ENCODE peak calls at places on chromosomes 12 and 14, in eight cellular contexts. J is Peyer's patch, X is IMR-90, N is progenitor cell of endocrine pancreas, W is GM12878, K is stomach, Y is omental fat pad, I is HFFc6. V is an unnamed sample.
A peak's percentile ranks its signal among the peaks of the same experiment; 100 is the strongest.

GRCh38 chr14:39603942-39604341 is 171.7 kb upstream of the FBXO33 start:
- DNase-seq in J (no peak), X (no peak), N (no peak), W (no peak), K (no peak), Y (no peak), I (no peak), V (no peak)

GRCh38 chr14:57982161-57982560 is 116.3 kb upstream of the SLC35F4 start:
- DNase-seq in J (no peak), X (no peak), N (no peak), W (no peak), K (no peak), Y (no peak), I (no peak), V (no peak)

GRCh38 chr14:63046339-63047268 is 1.3 kb upstream of the KCNH5 start:
- DNase-seq in J (no peak), X (no peak), N (no peak), W (no peak), K (no peak), Y (no peak), I (no peak), V (no peak)

GRCh38 chr12:5745251-5745888 is 199.7 kb downstream of the ANO2 start:
- DNase-seq in J (peak; percentile 25), X (peak; percentile 58), N (peak; percentile 86), W (no peak), K (peak; percentile 71), Y (peak; percentile 37), I (peak; percentile 45), V (no peak)

GRCh38 chr14:46279776-46280175 is 371.8 kb downstream of the RPL10L start:
- DNase-seq in J (no peak), X (no peak), N (no peak), W (no peak), K (no peak), Y (no peak), I (no peak), V (no peak)

GRCh38 chr12:14883663-14884062 is 2.0 kb downstream of the MGP start:
- DNase-seq in J (no peak), X (no peak), N (no peak), W (no peak), K (no peak), Y (no peak), I (no peak), V (no peak)

GRCh38 chr14:102579696-102580551 is 12.5 kb upstream of the RCOR1 start:
- DNase-seq in J (no peak), X (peak; percentile 76), N (no peak), W (no peak), K (no peak), Y (no peak), I (peak; percentile 86), V (no peak)

GRCh38 chr12:112270673-112271072 is 111.6 kb downstream of the HECTD4 start:
- DNase-seq in J (no peak), X (no peak), N (no peak), W (no peak), K (no peak), Y (no peak), I (no peak), V (no peak)

GRCh38 chr12:49330631-49331359 is 6.2 kb downstream of the C1QL4 start:
- DNase-seq in J (no peak), X (no peak), N (no peak), W (no peak), K (peak; percentile 20), Y (no peak), I (no peak), V (no peak)

GRCh38 chr12:122837306-122838265 is 2.3 kb downstream of the HIP1R start:
- DNase-seq in J (no peak), X (no peak), N (no peak), W (no peak), K (peak; percentile 76), Y (no peak), I (no peak), V (no peak)

GRCh38 chr12:15987696-15988095 is 76.6 kb downstream of the DERA start:
- DNase-seq in J (no peak), X (no peak), N (no peak), W (no peak), K (peak; percentile 64), Y (no peak), I (no peak), V (no peak)

GRCh38 chr14:57182760-57183503 is 85.8 kb downstream of the EXOC5 start:
- DNase-seq in J (no peak), X (peak; percentile 2), N (no peak), W (no peak), K (no peak), Y (no peak), I (peak; percentile 2), V (no peak)

GRCh38 chr14:83975435-83976222 is 1554.3 kb upstream of the FLRT2 start:
- DNase-seq in J (no peak), X (peak; percentile 67), N (no peak), W (no peak), K (no peak), Y (no peak), I (no peak), V (no peak)

DNA sequence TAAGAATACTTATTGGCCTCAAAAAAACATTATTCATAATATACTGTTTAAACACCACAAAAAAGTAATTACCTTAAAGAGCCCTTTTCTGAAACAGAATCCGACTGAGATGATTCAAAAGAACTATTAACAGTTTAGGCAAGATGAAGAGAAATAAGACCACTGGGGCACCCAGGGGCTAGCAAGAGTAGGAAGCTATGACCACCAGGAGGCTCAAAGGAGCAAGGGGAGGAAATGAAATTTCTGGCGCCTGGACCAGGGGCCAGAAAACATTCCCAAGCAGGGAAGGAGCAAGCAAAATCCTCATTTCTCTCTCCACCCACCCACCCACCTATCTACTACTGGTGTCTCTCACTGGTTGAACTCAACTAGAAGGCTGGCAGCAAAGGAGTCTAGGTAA is 6.3 kb upstream of the DCAF4 start:
- DNase-seq in J (no peak), X (no peak), N (no peak), W (no peak), K (no peak), Y (no peak), I (no peak), V (no peak)
- TF ChIP-seq CTCF in J (no peak), X (peak; percentile 11), N (no peak), W (no peak), K (no peak), Y (no peak), I (peak; percentile 36), V (no peak)

GRCh38 chr14:105282098-105282725 is 18.6 kb downstream of the BRF1 start:
- DNase-seq in J (no peak), X (no peak), N (no peak), W (no peak), K (peak; percentile 42), Y (no peak), I (no peak), V (no peak)

GRCh38 chr14:105280525-105280924 is 20.3 kb downstream of the BRF1 start:
- DNase-seq in J (no peak), X (no peak), N (no peak), W (no peak), K (no peak), Y (no peak), I (no peak), V (no peak)

GRCh38 chr14:105279642-105280361 is 21.0 kb downstream of the BRF1 start:
- DNase-seq in J (no peak), X (no peak), N (no peak), W (no peak), K (no peak), Y (no peak), I (no peak), V (no peak)

GRCh38 chr14:105283028-105283427 is 17.8 kb downstream of the BRF1 start:
- DNase-seq in J (no peak), X (no peak), N (no peak), W (no peak), K (no peak), Y (no peak), I (no peak), V (no peak)

DNA sequence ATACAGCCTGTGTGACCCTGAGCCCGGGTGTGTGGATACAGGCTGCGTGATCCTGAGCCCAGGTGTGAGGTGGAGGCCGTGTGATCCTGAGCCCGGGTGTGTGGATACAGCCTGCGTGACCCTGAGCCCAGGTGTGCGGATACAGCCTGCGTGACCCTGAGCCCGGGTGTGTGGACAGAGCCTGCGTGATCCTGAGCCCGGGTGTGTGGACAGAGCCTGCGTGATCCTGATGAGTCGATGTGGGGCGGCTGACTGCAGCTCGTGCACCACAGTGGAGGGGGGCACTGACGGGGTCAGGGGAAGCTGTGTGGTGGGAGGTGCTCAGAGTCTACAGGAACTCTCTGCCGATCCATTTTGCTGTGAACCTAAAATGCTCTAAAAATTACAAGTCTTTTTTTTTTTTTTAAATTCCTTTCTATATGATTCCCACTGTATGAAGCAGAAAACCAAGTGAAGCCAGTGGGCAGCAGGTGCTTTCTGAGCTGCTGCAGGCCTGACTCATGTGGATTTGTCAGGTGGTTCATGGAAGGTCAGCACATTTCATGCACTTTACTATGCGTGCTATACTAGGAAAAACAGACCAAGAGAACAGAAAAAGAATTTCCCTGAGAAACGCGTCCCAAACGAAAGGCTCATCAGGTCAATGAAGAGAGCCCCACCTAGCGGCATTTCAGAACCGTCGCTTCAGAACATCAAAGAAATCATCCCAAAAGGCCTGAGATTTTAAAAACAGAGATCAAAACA is 19.3 kb downstream of the BRF1 start:
- DNase-seq in J (no peak), X (peak; percentile 83), N (no peak), W (no peak), K (no peak), Y (no peak), I (peak; percentile 50), V (no peak)
- TF ChIP-seq CTCF in J (peak; percentile 61), X (peak; percentile 86), N (peak; percentile 73), W (peak; percentile 70), K (no peak), Y (no peak), I (peak; percentile 73), V (peak; percentile 44)

DNA sequence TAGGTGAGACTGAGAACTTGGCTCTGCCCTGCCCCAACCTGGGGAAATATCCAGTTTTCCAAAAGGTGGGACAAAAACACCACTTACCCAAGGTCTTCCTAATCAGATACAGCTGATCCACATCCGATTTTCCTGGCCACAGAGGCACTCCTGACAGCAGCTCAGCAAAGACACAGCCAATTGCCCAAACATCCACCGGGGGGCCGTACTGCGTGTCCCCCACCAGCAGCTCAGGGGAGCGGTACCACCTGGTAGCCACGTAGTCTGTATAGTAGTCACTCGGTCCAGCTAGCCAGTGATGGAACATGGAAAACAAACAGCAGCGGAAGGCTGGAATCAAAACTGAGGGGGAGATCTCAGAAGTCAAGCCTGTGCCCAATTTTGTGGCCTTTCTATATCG is 28.8 kb downstream of the DMAC2L start:
- DNase-seq in J (no peak), X (no peak), N (no peak), W (no peak), K (no peak), Y (no peak), I (no peak), V (no peak)
- TF ChIP-seq CTCF in J (no peak), X (no peak), N (peak; percentile 22), W (peak; percentile 20), K (no peak), Y (no peak), I (peak; percentile 53), V (no peak)

DNA sequence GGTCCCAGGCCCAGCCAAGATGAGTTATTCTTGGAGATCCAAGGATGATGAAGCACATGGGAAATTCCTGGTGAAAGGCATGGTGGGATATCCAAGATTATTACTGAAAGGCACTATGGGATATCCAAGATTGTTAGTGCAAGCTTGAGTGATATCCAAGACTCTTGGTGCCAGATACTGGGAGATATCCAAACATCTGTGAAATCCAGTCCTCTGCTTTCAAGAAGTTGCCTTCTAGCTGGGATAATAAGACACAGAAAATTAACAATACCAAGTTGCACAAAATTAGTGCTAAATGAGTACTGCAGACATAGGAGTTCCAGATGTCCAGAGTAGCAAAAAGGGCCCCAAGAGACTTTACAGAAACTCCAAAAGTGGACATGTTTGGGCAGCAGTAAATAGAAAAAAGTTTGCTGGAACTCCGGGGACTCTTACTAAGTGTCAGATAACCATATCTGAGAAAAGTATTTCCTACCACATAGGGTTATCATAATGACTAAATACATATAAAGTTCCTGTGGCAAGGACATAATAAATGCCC is 34.6 kb downstream of the PHLDA1 start:
- DNase-seq in J (no peak), X (no peak), N (no peak), W (no peak), K (no peak), Y (no peak), I (no peak), V (no peak)
- TF ChIP-seq CTCF in J (no peak), X (no peak), N (no peak), W (no peak), K (no peak), Y (no peak), I (no peak), V (no peak)

V was measured in CD14-positive monocyte.